ENCODE peak calls at places on chromosomes 5 and 9, in seven cellular contexts. C is activated B cell treated with CpG ODN at 0.5 μM for 24 hours, S is tibial artery, W is bronchial epithelial cell, T is mesothelial cell of epicardium, X is lung, V is sigmoid colon. N is an unnamed sample.

GRCh38 chr5:9898319-9898718 is 268.2 kb upstream of the TAS2R1 start:
- DNase-seq in C (no peak), S (no peak), W (peak), T (no peak), X (peak), V (no peak), N (no peak)

GRCh38 chr9:129027685-129028191 is 393 bp downstream of the SH3GLB2 start:
- DNase-seq in C (no peak), S (peak), W (no peak), T (no peak), X (no peak), V (peak), N (no peak)

GRCh38 chr9:127838375-127839078 is 15.9 kb downstream of the ENG start:
- DNase-seq in C (no peak), S (peak), W (no peak), T (no peak), X (peak), V (peak), N (no peak)

GRCh38 chr9:97880336-97880735 is 27.3 kb downstream of the FOXE1 start:
- DNase-seq in C (no peak), S (no peak), W (no peak), T (no peak), X (no peak), V (no peak), N (no peak)

GRCh38 chr9:35686222-35687203 is 3.2 kb downstream of the TPM2 start:
- DNase-seq in C (no peak), S (no peak), W (no peak), T (no peak), X (no peak), V (no peak), N (no peak)

GRCh38 chr5:113788141-113788540 is 274.6 kb downstream of the YTHDC2 start:
- DNase-seq in C (no peak), S (no peak), W (no peak), T (no peak), X (no peak), V (no peak), N (no peak)

GRCh38 chr5:36576721-36577120 is 29.7 kb upstream of the SLC1A3 start:
- DNase-seq in C (no peak), S (no peak), W (no peak), T (no peak), X (no peak), V (no peak), N (no peak)

GRCh38 chr5:142053434-142054253 is 40.8 kb upstream of the GNPDA1 start:
- DNase-seq in C (no peak), S (peak), W (peak), T (no peak), X (peak), V (no peak), N (no peak)

GRCh38 chr5:36366883-36367282 is 65.2 kb upstream of the RANBP3L start:
- DNase-seq in C (no peak), S (no peak), W (no peak), T (no peak), X (no peak), V (no peak), N (no peak)

GRCh38 chr5:52881468-52881867 is 93.8 kb downstream of the ITGA1 start:
- DNase-seq in C (no peak), S (no peak), W (no peak), T (no peak), X (no peak), V (no peak), N (no peak)

GRCh38 chr9:76107487-76107886 is 217.0 kb downstream of the PCSK5 start:
- DNase-seq in C (no peak), S (peak), W (no peak), T (no peak), X (no peak), V (peak), N (no peak)

GRCh38 chr9:97038909-97039781 is at the start of gene CTSV:
- DNase-seq in C (peak), S (peak), W (peak), T (peak), X (peak), V (peak), N (peak)

GRCh38 chr9:80932181-80932580 is 757.2 kb downstream of the TLE1 start:
- DNase-seq in C (no peak), S (no peak), W (no peak), T (no peak), X (no peak), V (no peak), N (no peak)

GRCh38 chr5:60856059-60856458 is 12.0 kb upstream of the ELOVL7 start:
- DNase-seq in C (no peak), S (no peak), W (peak), T (no peak), X (no peak), V (no peak), N (no peak)

DNA sequence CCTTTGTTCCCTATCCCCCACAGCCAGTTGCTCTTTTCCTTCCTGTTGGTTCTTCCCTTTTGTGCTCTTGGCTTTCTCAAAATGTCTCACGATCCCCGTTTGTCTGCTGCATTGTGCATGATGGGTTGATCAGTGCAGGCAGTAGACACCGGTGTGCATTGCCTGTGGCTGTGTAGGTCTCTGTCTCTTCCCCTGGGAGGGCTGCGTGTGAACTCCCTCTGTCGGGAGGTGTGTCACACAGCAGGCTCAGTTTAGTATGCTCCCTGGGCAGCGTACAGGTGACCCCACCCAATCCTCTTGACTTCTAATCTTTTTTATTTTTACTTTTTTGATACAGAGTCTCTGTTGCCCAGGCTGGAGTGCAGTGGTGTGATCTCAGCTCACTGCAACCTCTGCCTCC is 265.3 kb downstream of the FSTL4 start:
- DNase-seq in C (no peak), S (no peak), W (peak), T (no peak), X (no peak), V (no peak), N (no peak)
- TF ChIP-seq CTCF in C (no peak), S (no peak), W (peak), T (no peak), X (no peak), V (no peak), N (peak)

DNA sequence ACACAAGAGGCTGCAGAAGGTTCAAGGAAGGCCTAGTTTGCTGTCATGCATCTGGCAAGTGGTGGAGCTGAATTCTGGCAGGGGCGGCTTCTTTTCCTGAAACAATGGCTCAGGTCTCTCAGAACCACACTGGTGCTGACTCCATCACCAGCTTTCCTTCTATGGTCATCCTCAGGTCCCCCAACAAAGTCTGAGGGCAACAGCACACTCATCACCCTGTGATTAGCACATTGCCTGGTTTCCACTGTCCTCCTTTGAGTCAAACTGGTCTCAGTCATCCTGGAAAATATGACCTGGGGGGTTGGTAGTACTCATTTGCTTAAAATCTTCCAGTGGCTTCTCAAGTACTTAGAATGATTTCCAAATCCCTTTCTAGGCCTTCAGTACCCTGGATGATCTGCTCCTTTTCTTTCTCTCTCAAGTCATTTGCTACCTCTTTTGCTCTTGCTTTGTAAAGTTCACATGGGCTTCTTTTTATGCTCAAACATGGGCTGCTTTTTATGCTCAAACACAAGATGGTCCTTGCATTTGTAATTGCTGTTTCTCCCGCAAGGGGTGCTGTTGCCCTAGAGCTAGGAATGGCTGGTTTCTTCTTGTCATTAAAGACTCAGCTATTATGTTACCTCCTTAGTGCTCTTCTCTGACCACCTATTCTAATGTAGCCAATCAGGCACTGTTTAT is 144.9 kb downstream of the ALDH1A1 start:
- DNase-seq in C (no peak), S (no peak), W (peak), T (no peak), X (no peak), V (no peak), N (no peak)
- TF ChIP-seq CTCF in C (no peak), S (no peak), W (peak), T (no peak), X (no peak), V (no peak), N (peak)

DNA sequence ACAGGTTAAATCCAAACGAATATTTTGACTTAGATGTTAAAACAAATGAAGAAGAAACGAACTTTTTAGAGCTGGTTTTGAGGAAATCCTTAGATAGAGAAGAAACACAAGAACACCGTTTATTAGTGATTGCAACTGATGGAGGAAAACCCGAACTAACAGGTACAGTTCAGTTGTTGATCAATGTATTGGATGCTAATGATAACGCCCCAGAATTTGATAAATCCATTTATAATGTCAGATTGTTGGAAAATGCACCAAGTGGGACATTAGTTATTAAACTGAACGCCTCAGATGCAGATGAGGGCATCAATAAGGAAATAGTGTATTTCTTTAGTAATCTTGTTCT is 842 bp downstream of the PCDHA5 start:
- DNase-seq in C (no peak), S (no peak), W (no peak), T (no peak), X (no peak), V (no peak), N (no peak)
- TF ChIP-seq CTCF in C (no peak), S (no peak), W (no peak), T (no peak), X (no peak), V (no peak), N (no peak)

GRCh38 chr9:8856686-8857329 is 1057.2 kb upstream of the DMAC1 start:
- DNase-seq in C (no peak), S (no peak), W (no peak), T (peak), X (no peak), V (no peak), N (no peak)

GRCh38 chr9:8859416-8859815 is 1059.8 kb upstream of the DMAC1 start:
- DNase-seq in C (no peak), S (no peak), W (no peak), T (no peak), X (no peak), V (no peak), N (no peak)

GRCh38 chr9:8858250-8859161 is 1058.9 kb upstream of the DMAC1 start:
- DNase-seq in C (no peak), S (no peak), W (no peak), T (peak), X (no peak), V (no peak), N (peak)

GRCh38 chr9:8855046-8855445 is 1055.5 kb upstream of the DMAC1 start:
- DNase-seq in C (no peak), S (no peak), W (peak), T (no peak), X (no peak), V (no peak), N (no peak)

DNA sequence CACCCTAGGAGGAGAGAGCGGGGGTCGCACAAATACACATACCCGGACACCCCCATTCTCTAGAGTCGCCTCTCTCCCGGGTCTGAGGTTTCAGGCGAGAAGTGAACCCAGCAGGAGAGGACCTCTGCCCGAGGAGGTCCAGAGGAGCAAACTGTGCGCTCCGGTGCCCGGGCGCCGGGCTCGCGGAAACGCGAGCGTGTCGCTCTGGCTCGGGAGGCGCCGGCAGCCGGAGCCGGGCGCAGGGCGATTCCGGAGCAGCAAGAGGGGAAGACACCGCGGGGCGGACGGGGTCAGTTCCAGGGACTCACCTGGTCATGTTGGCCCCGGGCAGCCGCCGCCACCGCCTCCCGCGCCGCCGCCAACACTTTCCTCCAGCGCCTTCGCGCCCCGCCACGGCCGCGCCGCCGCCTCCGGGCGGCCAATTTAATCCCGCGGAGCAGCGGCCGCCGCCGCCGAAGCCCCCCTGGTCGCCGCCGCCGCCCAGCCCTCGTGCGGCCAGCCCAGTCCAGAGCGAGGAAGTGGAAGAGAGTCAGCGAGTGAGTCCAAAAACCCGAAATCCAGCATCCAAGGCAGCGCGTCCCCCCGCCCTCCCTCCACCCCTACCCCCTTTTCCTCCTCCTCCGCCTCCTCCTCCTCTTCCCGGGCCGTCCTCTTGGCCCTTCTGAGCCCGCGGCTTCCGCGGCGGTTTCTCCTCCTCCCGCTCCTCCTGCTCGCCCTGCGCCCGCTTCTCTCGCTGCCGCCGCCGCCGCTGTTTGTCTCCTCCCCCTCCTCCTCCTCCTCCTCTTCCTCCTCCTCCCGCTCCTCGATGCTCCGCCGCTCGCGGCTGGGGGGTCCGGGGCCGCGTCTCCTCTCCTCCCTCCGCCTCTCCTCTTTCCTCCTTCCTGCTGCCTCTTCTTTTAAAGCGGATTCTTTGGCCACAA is 1058.0 kb upstream of the DMAC1 start:
- DNase-seq in C (no peak), S (peak), W (no peak), T (peak), X (peak), V (peak), N (peak)
- TF ChIP-seq CTCF in C (no peak), S (no peak), W (no peak), T (no peak), X (no peak), V (no peak), N (peak)

GRCh38 chr5:138275379-138275782 is 960 bp upstream of the GFRA3 start:
- DNase-seq in C (no peak), S (no peak), W (no peak), T (no peak), X (no peak), V (no peak), N (no peak)
- TF ChIP-seq CTCF in C (no peak), S (no peak), W (no peak), T (no peak), X (no peak), V (no peak), N (no peak)

DNA sequence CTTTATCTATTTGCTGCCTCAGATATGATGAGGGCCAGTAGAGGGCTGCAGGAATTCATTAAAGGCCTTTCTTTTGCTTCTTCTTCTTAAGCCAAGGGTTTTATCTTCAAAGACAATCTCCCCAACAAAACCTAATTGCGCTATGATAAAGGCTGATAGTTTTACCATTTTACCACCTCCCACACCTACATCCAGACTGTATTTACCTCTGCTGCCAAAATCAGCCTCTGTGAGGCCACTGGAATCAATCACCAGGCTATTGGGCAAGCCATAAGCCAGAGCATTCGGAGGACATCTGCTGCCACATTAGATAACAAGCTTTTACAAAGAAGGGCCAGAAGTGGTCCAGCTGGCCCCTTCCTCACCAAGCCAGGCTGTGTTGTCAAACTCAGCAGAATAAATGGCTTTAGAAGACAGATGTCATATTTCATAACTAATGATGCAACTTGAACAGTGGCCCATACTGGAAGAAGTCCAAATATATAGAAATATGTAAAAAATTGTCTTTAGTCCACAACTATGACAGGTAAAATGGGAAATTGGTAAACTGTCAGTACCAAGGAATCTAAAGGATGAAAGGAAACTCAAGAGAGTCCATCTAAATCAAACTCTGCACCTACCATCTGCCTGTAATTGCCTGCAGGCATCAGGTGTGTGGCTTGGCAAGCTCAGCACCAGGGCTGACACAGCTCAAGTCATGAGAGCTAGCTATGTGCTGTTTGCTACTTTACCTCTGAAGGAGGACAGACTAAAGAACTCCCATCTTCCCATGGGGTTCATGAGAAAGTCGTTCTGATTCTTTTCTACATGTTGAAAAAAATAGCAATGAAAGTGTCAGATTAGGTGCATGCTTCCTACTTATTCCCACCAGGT is 16.1 kb downstream of the SLC45A2 start:
- DNase-seq in C (no peak), S (no peak), W (peak), T (no peak), X (no peak), V (no peak), N (no peak)
- TF ChIP-seq CTCF in C (no peak), S (no peak), W (no peak), T (no peak), X (no peak), V (no peak), N (no peak)

N was measured in type B pancreatic cell.